ENCODE peak calls at places on chromosome 22, in four cellular contexts. O is IMR-90, A is H9, X is neural progenitor cell. V is an unnamed sample.

GRCh38 chr22:28822930-28823481 is 22.6 kb upstream of the XBP1 start:
- DNase-seq in O (no peak), A (no peak), X (peak), V (peak)

GRCh38 chr22:31102441-31103081 is 4.8 kb downstream of the SELENOM start:
- DNase-seq in O (peak), A (no peak), X (no peak), V (no peak)

GRCh38 chr22:20641198-20641892 is 132.6 kb upstream of the SERPIND1 start:
- DNase-seq in O (no peak), A (peak), X (no peak), V (no peak)

GRCh38 chr22:16949561-16949960 is 58.5 kb downstream of the GAB4 start:
- DNase-seq in O (no peak), A (no peak), X (no peak), V (no peak)

GRCh38 chr22:30212363-30212995 is 34.1 kb downstream of the LIF start:
- DNase-seq in O (peak), A (no peak), X (no peak), V (no peak)

GRCh38 chr22:30823015-30823370 is 128.3 kb downstream of the OSBP2 start:
- DNase-seq in O (no peak), A (peak), X (peak), V (no peak)

GRCh38 chr22:29742319-29742718 is 22.5 kb downstream of the CABP7 start:
- DNase-seq in O (no peak), A (no peak), X (no peak), V (peak)

GRCh38 chr22:30866811-30867271 is 101.7 kb downstream of the MORC2 start:
- DNase-seq in O (no peak), A (peak), X (peak), V (no peak)

GRCh38 chr22:29773233-29773632 is 6.1 kb downstream of the UQCR10 start:
- DNase-seq in O (peak), A (no peak), X (no peak), V (no peak)

GRCh38 chr22:30226192-30226832 is 20.2 kb downstream of the LIF start:
- DNase-seq in O (peak), A (no peak), X (no peak), V (no peak)

GRCh38 chr22:38867496-38868285 is 4.3 kb downstream of the CBX6 start:
- DNase-seq in O (no peak), A (peak), X (no peak), V (no peak)

GRCh38 chr22:19817561-19818263 is 37.0 kb downstream of the GNB1L start:
- DNase-seq in O (no peak), A (peak), X (no peak), V (no peak)

GRCh38 chr22:24184057-24184798 is 2.9 kb downstream of the SUSD2 start:
- DNase-seq in O (no peak), A (no peak), X (no peak), V (no peak)

GRCh38 chr22:40107756-40108437 is 69.8 kb upstream of the TNRC6B start:
- DNase-seq in O (peak), A (no peak), X (no peak), V (peak)

GRCh38 chr22:24005201-24005600 is at the start of gene GSTT4:
- DNase-seq in O (no peak), A (no peak), X (no peak), V (no peak)

GRCh38 chr22:25729595-25729994 is 12.4 kb upstream of the MYO18B start:
- DNase-seq in O (no peak), A (peak), X (no peak), V (no peak)

GRCh38 chr22:40512426-40513136 is 123.9 kb downstream of the MRTFA start:
- DNase-seq in O (peak), A (no peak), X (no peak), V (no peak)

GRCh38 chr22:17872491-17872890 is 98.2 kb upstream of the BID start:
- DNase-seq in O (peak), A (no peak), X (no peak), V (no peak)

GRCh38 chr22:40022536-40023225 is 27.9 kb downstream of the FAM83F start:
- DNase-seq in O (no peak), A (no peak), X (no peak), V (no peak)

GRCh38 chr22:29003975-29004646 is 57.5 kb downstream of the C22orf31 start:
- DNase-seq in O (no peak), A (peak), X (peak), V (no peak)

GRCh38 chr22:23243006-23243573 is 62.8 kb downstream of the BCR start:
- DNase-seq in O (no peak), A (peak), X (peak), V (peak)

GRCh38 chr22:40482391-40482790 is 112.0 kb downstream of the SGSM3 start:
- DNase-seq in O (no peak), A (no peak), X (no peak), V (no peak)

GRCh38 chr22:33568934-33569496 is 351.3 kb downstream of the LARGE1 start:
- DNase-seq in O (peak), A (no peak), X (no peak), V (no peak)

GRCh38 chr22:19773470-19774040 is 13.0 kb downstream of the TBX1 start:
- DNase-seq in O (no peak), A (no peak), X (no peak), V (no peak)

GRCh38 chr22:29782061-29782845 is 15.1 kb downstream of the UQCR10 start:
- DNase-seq in O (peak), A (no peak), X (no peak), V (no peak)

GRCh38 chr22:43060213-43060612 is 29.0 kb downstream of the TTLL1 start:
- DNase-seq in O (no peak), A (peak), X (peak), V (peak)
- TF ChIP-seq CTCF in O (peak), A (peak), X (peak), V (peak)

GRCh38 chr22:49900441-49901230 is 17.6 kb downstream of the ALG12 start:
- DNase-seq in O (no peak), A (no peak), X (no peak), V (no peak)
- H3K9ac ChIP-seq in O (no peak), A (no peak), X (no peak), V (no peak)

GRCh38 chr22:45309422-45310227 is at the start of gene FAM118A:
- DNase-seq in O (peak), A (peak), X (peak), V (peak)
- TF ChIP-seq CTCF in O (peak), A (no peak), X (no peak), V (no peak)

GRCh38 chr22:27746918-27747317 is 54.6 kb downstream of the MN1 start:
- DNase-seq in O (no peak), A (no peak), X (no peak), V (no peak)

GRCh38 chr22:27749597-27750225 is 51.8 kb downstream of the MN1 start:
- DNase-seq in O (peak), A (peak), X (peak), V (no peak)

GRCh38 chr22:27750866-27751265 is 50.7 kb downstream of the MN1 start:
- DNase-seq in O (no peak), A (no peak), X (no peak), V (no peak)

GRCh38 chr22:27747396-27748256 is 53.9 kb downstream of the MN1 start:
- DNase-seq in O (no peak), A (no peak), X (no peak), V (no peak)

GRCh38 chr22:27748355-27749168 is 53.0 kb downstream of the MN1 start:
- DNase-seq in O (peak), A (peak), X (peak), V (no peak)
- H3K9ac ChIP-seq in O (no peak), A (no peak), X (no peak), V (no peak)

GRCh38 chr22:35754761-35755160 is 37.1 kb downstream of the APOL5 start:
- DNase-seq in O (no peak), A (no peak), X (no peak), V (no peak)

GRCh38 chr22:35749808-35750207 is 32.1 kb downstream of the APOL5 start:
- DNase-seq in O (no peak), A (no peak), X (no peak), V (no peak)

GRCh38 chr22:35752833-35753189 is 35.1 kb downstream of the APOL5 start:
- DNase-seq in O (no peak), A (no peak), X (no peak), V (no peak)

GRCh38 chr22:35756722-35757121 is 39.0 kb downstream of the APOL5 start:
- DNase-seq in O (no peak), A (no peak), X (no peak), V (no peak)

DNA sequence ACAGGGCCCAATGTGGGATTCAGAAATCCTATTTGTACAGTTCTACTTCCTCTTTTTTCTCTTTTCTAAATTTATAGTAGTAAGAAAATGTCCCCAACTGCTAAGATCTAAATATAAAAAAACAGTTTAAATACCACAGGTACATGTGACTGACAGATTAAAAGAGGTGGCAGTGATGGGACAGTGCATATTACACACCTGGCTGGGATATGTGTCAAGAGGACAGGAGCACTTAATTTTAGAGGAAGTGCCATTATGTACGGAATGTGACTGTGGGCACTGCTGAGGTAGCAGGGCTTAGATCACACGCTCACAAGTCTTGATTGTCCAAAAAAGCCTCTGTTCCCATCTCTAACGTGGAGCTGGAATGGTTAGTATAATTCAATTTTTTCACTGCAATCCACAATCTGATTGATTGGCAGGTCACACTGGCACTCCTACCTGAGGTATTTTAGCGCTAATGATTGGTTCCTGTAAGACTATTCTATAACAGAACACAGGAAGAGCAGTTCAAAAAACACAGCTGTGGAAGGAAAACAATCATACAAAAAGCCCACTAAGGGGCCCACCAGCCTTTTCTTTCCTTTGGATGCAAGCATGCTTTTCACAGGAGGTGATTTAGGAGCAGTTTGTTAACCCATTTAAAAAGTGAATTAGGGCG is 34.6 kb downstream of the APOL5 start:
- DNase-seq in O (no peak), A (no peak), X (peak), V (no peak)
- TF ChIP-seq CTCF in O (no peak), A (no peak), X (no peak), V (no peak)

GRCh38 chr22:44147821-44148574 is 32.7 kb upstream of the PARVG start:
- DNase-seq in O (peak), A (peak), X (peak), V (no peak)

GRCh38 chr22:44145544-44145943 is 35.2 kb upstream of the PARVG start:
- DNase-seq in O (no peak), A (no peak), X (no peak), V (no peak)

GRCh38 chr22:44147036-44147645 is 33.6 kb upstream of the PARVG start:
- DNase-seq in O (no peak), A (no peak), X (no peak), V (no peak)

GRCh38 chr22:44144046-44144569 is 36.6 kb upstream of the PARVG start:
- DNase-seq in O (no peak), A (no peak), X (no peak), V (no peak)

DNA sequence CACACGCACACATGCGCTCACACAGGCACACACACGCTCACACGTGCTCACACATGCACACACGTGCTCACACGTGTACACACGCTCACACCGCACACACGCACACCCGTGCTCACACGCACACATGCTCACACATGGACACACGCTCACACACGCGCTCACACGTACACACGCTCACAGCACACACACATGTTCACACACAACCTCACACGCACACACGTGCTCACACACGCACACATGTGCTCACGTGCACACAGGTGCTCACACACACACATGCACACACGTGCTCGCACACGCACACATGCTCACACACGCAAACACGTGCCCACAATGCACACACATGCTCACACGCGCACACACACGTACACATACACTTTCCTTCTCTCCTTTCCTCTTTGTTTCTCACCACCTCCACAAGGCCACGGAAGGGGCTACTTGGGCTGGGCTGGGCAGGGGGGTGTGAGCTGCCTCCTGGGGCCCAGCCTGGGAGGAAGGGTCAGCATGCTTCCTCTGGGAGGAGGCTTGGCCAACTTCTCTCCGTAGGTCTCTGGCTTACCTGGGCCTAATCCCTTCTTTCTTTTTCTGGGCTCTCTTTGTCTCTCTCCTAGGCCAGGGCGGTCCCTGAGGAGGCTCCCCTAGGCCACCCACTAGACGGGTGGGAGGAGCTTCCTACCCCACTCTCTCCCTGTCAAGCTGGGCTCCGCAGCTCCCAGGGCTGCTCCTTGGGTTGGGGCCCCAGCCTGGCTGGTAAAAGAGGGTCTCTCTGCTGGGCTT is 34.5 kb upstream of the PARVG start:
- DNase-seq in O (no peak), A (peak), X (peak), V (no peak)
- H3K9ac ChIP-seq in O (no peak), A (no peak), X (no peak), V (no peak)

DNA sequence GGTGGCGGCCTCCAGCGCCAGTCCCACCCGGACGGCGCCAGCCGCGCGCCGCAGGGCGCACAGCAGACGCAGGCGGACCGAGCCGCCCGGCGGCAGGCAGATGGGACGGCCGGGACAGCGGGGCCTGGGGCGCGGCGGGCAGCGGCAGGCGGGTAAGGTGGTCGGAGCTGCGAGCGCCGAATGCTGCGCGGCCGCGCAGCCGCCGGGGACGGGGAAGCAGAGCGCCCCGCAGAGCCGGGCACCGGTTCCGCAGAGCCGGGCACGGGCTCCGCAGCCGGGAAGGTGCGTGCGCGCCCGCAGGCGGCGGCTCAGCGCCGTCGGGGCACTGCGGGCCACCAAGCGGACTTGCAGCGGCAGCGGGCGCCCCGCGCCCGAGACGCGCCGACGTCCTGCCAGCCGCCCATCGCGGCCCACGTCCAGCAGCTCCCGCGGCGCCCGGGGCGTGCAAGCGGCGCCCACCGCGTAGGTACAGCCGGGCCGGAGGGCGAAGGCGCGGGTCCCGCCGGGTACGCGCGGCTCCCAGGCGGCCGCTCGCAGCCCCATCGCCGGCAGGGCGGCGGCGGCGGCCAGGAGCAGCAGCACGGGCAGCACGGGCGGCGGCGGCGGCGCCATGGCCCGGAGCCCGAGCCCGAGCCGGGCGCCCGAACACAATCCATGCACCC is 730 bp downstream of the CELSR1 start:
- DNase-seq in O (no peak), A (no peak), X (peak), V (no peak)
- TF ChIP-seq CTCF in O (no peak), A (no peak), X (no peak), V (no peak)

GRCh38 chr22:37432708-37433054 is 5.4 kb upstream of the ELFN2 start:
- DNase-seq in O (no peak), A (no peak), X (no peak), V (no peak)
- H3K9ac ChIP-seq in O (no peak), A (no peak), X (no peak), V (no peak)

GRCh38 chr22:44347549-44347948 is 34.8 kb upstream of the SHISAL1 start:
- DNase-seq in O (no peak), A (no peak), X (no peak), V (no peak)
- TF ChIP-seq CTCF in O (no peak), A (no peak), X (no peak), V (no peak)

GRCh38 chr22:21657361-21658118 is 8.3 kb upstream of the PPIL2 start:
- DNase-seq in O (peak), A (peak), X (peak), V (peak)
- H3K9ac ChIP-seq in O (peak), A (no peak), X (no peak), V (peak)